ENCODE peak calls at places on chromosomes 5 and 9, in seven cellular contexts. V is IMR-90, R is BE2C, S is fibroblast of lung, L is vagina, N is adipocyte, G is thyroid gland. O is an unnamed sample.

GRCh38 chr5:76811214-76811613 is 7.6 kb upstream of the F2RL1 start:
- DNase-seq in V (peak; percentile 73), R (no peak), S (no peak), L (no peak), N (no peak), G (no peak), O (no peak)

GRCh38 chr9:133103183-133103986 is 17.7 kb downstream of the RALGDS start:
- DNase-seq in V (peak; percentile 19), R (peak; percentile 67), S (peak; percentile 32), L (no peak), N (peak; percentile 71), G (peak; percentile 68), O (peak; percentile 88)

GRCh38 chr5:55276771-55277170 is 30.7 kb downstream of the DHX29 start:
- DNase-seq in V (peak; percentile 72), R (no peak), S (no peak), L (no peak), N (peak; percentile 44), G (no peak), O (no peak)

GRCh38 chr9:88775037-88775471 is 216.2 kb upstream of the S1PR3 start:
- DNase-seq in V (peak; percentile 98), R (no peak), S (peak; percentile 91), L (no peak), N (peak; percentile 94), G (peak; percentile 47), O (no peak)

GRCh38 chr5:167853421-167853820 is 438.0 kb upstream of the WWC1 start:
- DNase-seq in V (peak; percentile 59), R (no peak), S (peak; percentile 81), L (no peak), N (peak; percentile 94), G (no peak), O (no peak)

GRCh38 chr5:61332369-61332745 is 299 bp downstream of the ZSWIM6 start:
- DNase-seq in V (no peak), R (peak; percentile 58), S (no peak), L (no peak), N (peak; percentile 63), G (peak; percentile 46), O (peak; percentile 56)

GRCh38 chr9:114286146-114286679 is 36.7 kb upstream of the ORM1 start:
- DNase-seq in V (no peak), R (peak; percentile 33), S (no peak), L (no peak), N (no peak), G (no peak), O (peak; percentile 14)

GRCh38 chr9:93650448-93650847 is 74.1 kb downstream of the PHF2 start:
- DNase-seq in V (no peak), R (peak; percentile 8), S (no peak), L (no peak), N (no peak), G (no peak), O (peak; percentile 36)

GRCh38 chr9:20511680-20512079 is 110.6 kb downstream of the MLLT3 start:
- DNase-seq in V (no peak), R (no peak), S (no peak), L (no peak), N (no peak), G (no peak), O (no peak)

GRCh38 chr9:133148351-133149129 is 15.2 kb downstream of the GBGT1 start:
- DNase-seq in V (peak; percentile 38), R (peak; percentile 48), S (peak; percentile 20), L (no peak), N (peak; percentile 68), G (peak; percentile 67), O (peak; percentile 66)

GRCh38 chr9:68546596-68547390 is 6.1 kb upstream of the TMEM252 start:
- DNase-seq in V (no peak), R (no peak), S (peak; percentile 28), L (no peak), N (no peak), G (peak; percentile 35), O (no peak)

GRCh38 chr9:68551191-68551590 is 10.5 kb upstream of the TMEM252 start:
- DNase-seq in V (no peak), R (no peak), S (no peak), L (no peak), N (no peak), G (no peak), O (no peak)

GRCh38 chr9:68547417-68547816 is 6.7 kb upstream of the TMEM252 start:
- DNase-seq in V (no peak), R (no peak), S (no peak), L (no peak), N (no peak), G (no peak), O (no peak)

GRCh38 chr9:68545033-68545705 is 4.5 kb upstream of the TMEM252 start:
- DNase-seq in V (no peak), R (no peak), S (no peak), L (no peak), N (no peak), G (no peak), O (no peak)

GRCh38 chr9:68548241-68548640 is 7.6 kb upstream of the TMEM252 start:
- DNase-seq in V (no peak), R (no peak), S (no peak), L (no peak), N (no peak), G (no peak), O (no peak)
- H3K9me3 ChIP-seq in V (no peaks in the 10 kb centered on the region), R (no peaks in the 10 kb centered on the region), S (no peaks in the 10 kb centered on the region), L (no peaks in the 10 kb centered on the region), N (no peaks in the 10 kb centered on the region), G (no peaks in the 10 kb centered on the region), O (no peaks in the 10 kb centered on the region)

GRCh38 chr5:178992291-178992895 is 2.7 kb downstream of the GRM6 start:
- DNase-seq in V (no peak), R (no peak), S (no peak), L (no peak), N (no peak), G (no peak), O (no peak)

GRCh38 chr5:178991190-178992145 is 3.7 kb downstream of the GRM6 start:
- DNase-seq in V (no peak), R (no peak), S (no peak), L (no peak), N (no peak), G (no peak), O (no peak)

GRCh38 chr5:178994580-178995340 is at the start of gene GRM6:
- DNase-seq in V (no peak), R (no peak), S (no peak), L (no peak), N (no peak), G (no peak), O (no peak)

GRCh38 chr5:178993955-178994579 is 1.1 kb downstream of the GRM6 start:
- DNase-seq in V (no peak), R (no peak), S (no peak), L (no peak), N (no peak), G (no peak), O (no peak)

GRCh38 chr5:178993236-178993765 is 1.8 kb downstream of the GRM6 start:
- DNase-seq in V (no peak), R (no peak), S (no peak), L (no peak), N (no peak), G (no peak), O (no peak)
- H3K9me3 ChIP-seq in V (peaks cover 53% of the 10 kb centered on the region), R (no peaks in the 10 kb centered on the region), S (no peaks in the 10 kb centered on the region), L (no peaks in the 10 kb centered on the region), N (peaks cover 9% of the 10 kb centered on the region), G (no peaks in the 10 kb centered on the region), O (no peaks in the 10 kb centered on the region)

GRCh38 chr9:90995516-90995915 is 193.9 kb downstream of the SYK start:
- DNase-seq in V (no peak), R (no peak), S (no peak), L (no peak), N (peak; percentile 23), G (no peak), O (no peak)

GRCh38 chr9:90996154-90996788 is 194.7 kb downstream of the SYK start:
- DNase-seq in V (no peak), R (no peak), S (no peak), L (no peak), N (no peak), G (no peak), O (no peak)

GRCh38 chr9:90987566-90987965 is 185.9 kb downstream of the SYK start:
- DNase-seq in V (no peak), R (no peak), S (no peak), L (no peak), N (no peak), G (peak; percentile 20), O (no peak)

GRCh38 chr9:90988318-90988717 is 186.7 kb downstream of the SYK start:
- DNase-seq in V (peak; percentile 65), R (no peak), S (peak; percentile 17), L (no peak), N (no peak), G (no peak), O (no peak)

GRCh38 chr9:90991953-90992352 is 190.3 kb downstream of the SYK start:
- DNase-seq in V (no peak), R (no peak), S (peak; percentile 24), L (no peak), N (peak; percentile 21), G (no peak), O (no peak)
- H3K9me3 ChIP-seq in V (no peaks in the 10 kb centered on the region), R (no peaks in the 10 kb centered on the region), S (no peaks in the 10 kb centered on the region), L (no peaks in the 10 kb centered on the region), N (peaks cover 15% of the 10 kb centered on the region), G (no peaks in the 10 kb centered on the region), O (peaks cover 4% of the 10 kb centered on the region)

GRCh38 chr9:40914772-40915659 is 213.5 kb downstream of the FOXD4L6 start:
- DNase-seq in V (no peak), R (no peak), S (no peak), L (peak; percentile 94), N (no peak), G (no peak), O (no peak)
- H3K9me3 ChIP-seq in V (peaks cover 56% of the 10 kb centered on the region), R (peaks cover 3% of the 10 kb centered on the region), S (no peaks in the 10 kb centered on the region), L (peaks cover 71% of the 10 kb centered on the region), N (peaks cover 36% of the 10 kb centered on the region), G (peaks cover 5% of the 10 kb centered on the region), O (peaks cover 84% of the 10 kb centered on the region)

DNA sequence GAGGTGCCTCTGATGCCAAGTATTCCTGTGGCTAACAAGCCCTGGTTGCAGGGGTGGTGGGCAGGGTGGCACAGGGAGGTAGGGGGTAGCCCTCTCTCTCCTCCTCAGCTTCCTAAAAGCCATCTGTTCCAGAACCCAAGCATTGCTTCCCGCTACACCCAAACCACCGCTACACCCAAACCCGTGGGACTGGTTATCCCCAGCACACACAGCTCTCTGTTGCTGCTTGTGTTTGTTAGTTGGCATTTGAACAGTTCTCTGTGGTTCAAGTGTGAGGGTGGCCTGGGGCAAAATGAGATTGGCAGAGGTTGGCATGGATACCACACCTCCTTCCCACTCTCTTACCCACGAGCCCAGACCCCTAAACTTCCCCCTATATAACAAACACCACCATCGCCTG is 40.4 kb downstream of the SPARC start:
- DNase-seq in V (no peak), R (no peak), S (no peak), L (no peak), N (no peak), G (no peak), O (no peak)
- H3K9me3 ChIP-seq in V (no peaks in the 10 kb centered on the region), R (no peaks in the 10 kb centered on the region), S (no peaks in the 10 kb centered on the region), L (no peaks in the 10 kb centered on the region), N (no peaks in the 10 kb centered on the region), G (no peaks in the 10 kb centered on the region), O (no peaks in the 10 kb centered on the region)

O was measured in psoas muscle.